ENCODE peak calls at places on chromosomes 6 and 20, in six cellular contexts. C, K, Y, U, I and G are unnamed samples.

GRCh38 chr20:14580426-14581074 is 243.1 kb upstream of the FLRT3 start:
- DNase-seq in K (no peak), Y (no peak), U (no peak), C (no peak), I (no peak), G (no peak)

GRCh38 chr6:27836080-27836782 is 76.0 kb downstream of the OR2B2 start:
- DNase-seq in Y (no peak), K (no peak), U (no peak), I (no peak), C (no peak), G (no peak)

GRCh38 chr6:147204060-147204785 is at the start of gene STXBP5:
- DNase-seq in Y (peak; percentile 47), U (peak; percentile 65), K (peak; percentile 62), I (peak; percentile 77), C (peak; percentile 50), G (peak; percentile 44)

GRCh38 chr6:120764312-120764711 is 570.0 kb downstream of the TBC1D32 start:
- DNase-seq in Y (no peak), C (no peak), U (no peak), K (no peak), I (no peak), G (no peak)

GRCh38 chr6:142907544-142907943 is 37.4 kb downstream of the HIVEP2 start:
- DNase-seq in K (no peak), I (no peak), Y (no peak), U (no peak), C (no peak), G (no peak)

GRCh38 chr6:56708810-56709597 is 66.3 kb upstream of the DST start:
- DNase-seq in Y (no peak), I (no peak), C (no peak), U (no peak), K (peak; percentile 77), G (peak; percentile 61)

GRCh38 chr6:161273356-161273751 is 507 bp downstream of the AGPAT4 start:
- DNase-seq in I (no peak), K (peak; percentile 65), C (peak; percentile 30), Y (no peak), U (no peak), G (no peak)

GRCh38 chr20:44730441-44730840 is 15.2 kb upstream of the KCNK15 start:
- DNase-seq in Y (no peak), I (no peak), C (no peak), K (peak; percentile 85), U (no peak), G (no peak)

GRCh38 chr20:59137532-59137931 is 26.1 kb upstream of the ZNF831 start:
- DNase-seq in K (no peak), I (peak; percentile 86), U (no peak), Y (no peak), C (no peak), G (no peak)

GRCh38 chr6:31055401-31055800 is 45.1 kb downstream of the MUC22 start:
- DNase-seq in K (no peak), I (no peak), U (no peak), Y (no peak), C (no peak), G (no peak)

GRCh38 chr6:34493344-34493743 is 27.5 kb downstream of the PACSIN1 start:
- DNase-seq in K (no peak), I (no peak), U (no peak), C (no peak), Y (no peak), G (no peak)

GRCh38 chr20:20375862-20376261 is 8.0 kb downstream of the INSM1 start:
- DNase-seq in C (no peak), Y (no peak), I (no peak), U (no peak), K (no peak), G (peak; percentile 42)

GRCh38 chr20:44302026-44302669 is 8.9 kb downstream of the FITM2 start:
- DNase-seq in C (no peak), K (no peak), U (no peak), I (no peak), Y (no peak), G (no peak)

GRCh38 chr6:166106076-166106686 is 61.5 kb downstream of the TBXT start:
- DNase-seq in Y (peak; percentile 74), I (peak; percentile 62), K (peak; percentile 78), U (peak; percentile 43), C (peak; percentile 68), G (peak; percentile 54)

GRCh38 chr6:23659125-23659524 is 466.9 kb upstream of the NRSN1 start:
- DNase-seq in Y (no peak), U (no peak), K (peak; percentile 29), C (no peak), I (no peak), G (no peak)
- TF ChIP-seq CTCF in Y (peak; percentile 6), U (peak; percentile 46), K (peak; percentile 44), C (peak; percentile 22), I (peak; percentile 52), G (no peak)

GRCh38 chr20:10505320-10506226 is 70.5 kb downstream of the SLX4IP start:
- DNase-seq in K (peak; percentile 63), U (no peak), Y (peak; percentile 64), C (peak; percentile 35), I (no peak), G (peak; percentile 89)

GRCh38 chr20:10502098-10502526 is 67.0 kb downstream of the SLX4IP start:
- DNase-seq in C (no peak), Y (no peak), K (no peak), I (no peak), U (no peak), G (no peak)

GRCh38 chr20:10508060-10508459 is 73.0 kb downstream of the SLX4IP start:
- DNase-seq in C (no peak), U (peak; percentile 33), K (peak; percentile 44), I (no peak), Y (peak; percentile 39), G (no peak)

GRCh38 chr20:10507052-10507451 is 71.9 kb downstream of the SLX4IP start:
- DNase-seq in Y (no peak), I (no peak), C (no peak), K (no peak), U (no peak), G (peak; percentile 43)

DNA sequence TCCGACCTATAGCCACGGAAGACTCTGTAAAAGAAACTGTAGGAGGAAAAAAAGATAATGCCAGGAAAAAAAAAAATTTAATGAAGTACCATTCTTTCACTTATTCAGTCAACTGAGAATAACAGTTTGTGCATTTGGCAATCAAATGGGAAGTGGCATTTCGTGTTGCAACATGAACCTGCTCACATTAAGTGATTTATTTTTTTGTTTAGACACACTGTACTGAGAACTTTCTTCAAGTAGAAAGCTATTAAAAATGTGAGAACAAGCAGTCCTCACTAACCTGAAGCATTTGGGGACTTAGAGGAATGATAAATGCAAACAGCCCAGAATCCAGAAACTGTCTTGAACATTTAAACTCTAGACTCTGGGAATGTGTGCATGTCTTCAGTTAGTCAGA is 69.8 kb downstream of the SLX4IP start:
- DNase-seq in C (no peak), U (no peak), K (peak; percentile 57), I (no peak), Y (peak; percentile 27), G (peak; percentile 80)
- H3K27ac ChIP-seq in C (peak overlapping the region; percentile 34), U (peak overlapping the region; percentile 61), K (no peak overlapping the region), I (peak overlapping the region; percentile 48), Y (peak overlapping the region; percentile 89), G (peak overlapping the region; percentile 91)

GRCh38 chr6:45930419-45931059 is 85.1 kb downstream of the CLIC5 start:
- DNase-seq in K (peak; percentile 81), I (peak; percentile 73), U (peak; percentile 58), C (peak; percentile 58), Y (peak; percentile 59), G (peak; percentile 42)
- TF ChIP-seq CTCF in K (peak; percentile 97), I (peak; percentile 92), U (peak; percentile 98), C (peak; percentile 98), Y (peak; percentile 84), G (peak; percentile 98)

GRCh38 chr6:129248976-129249375 is 366.0 kb downstream of the LAMA2 start:
- DNase-seq in I (no peak), K (no peak), Y (no peak), U (no peak), C (no peak), G (no peak)

GRCh38 chr6:129253731-129254130 is 370.8 kb downstream of the LAMA2 start:
- DNase-seq in U (no peak), K (no peak), Y (no peak), I (no peak), C (no peak), G (no peak)

GRCh38 chr6:129251669-129252376 is 368.9 kb downstream of the LAMA2 start:
- DNase-seq in Y (no peak), K (peak; percentile 85), I (no peak), U (no peak), C (no peak), G (peak; percentile 41)

GRCh38 chr6:129252377-129253071 is 369.6 kb downstream of the LAMA2 start:
- DNase-seq in C (no peak), I (no peak), Y (no peak), U (no peak), K (no peak), G (no peak)
- H3K27ac ChIP-seq in C (no peak overlapping the region), I (no peak overlapping the region), Y (no peak overlapping the region), U (no peak overlapping the region), K (no peak overlapping the region), G (no peak overlapping the region)

DNA sequence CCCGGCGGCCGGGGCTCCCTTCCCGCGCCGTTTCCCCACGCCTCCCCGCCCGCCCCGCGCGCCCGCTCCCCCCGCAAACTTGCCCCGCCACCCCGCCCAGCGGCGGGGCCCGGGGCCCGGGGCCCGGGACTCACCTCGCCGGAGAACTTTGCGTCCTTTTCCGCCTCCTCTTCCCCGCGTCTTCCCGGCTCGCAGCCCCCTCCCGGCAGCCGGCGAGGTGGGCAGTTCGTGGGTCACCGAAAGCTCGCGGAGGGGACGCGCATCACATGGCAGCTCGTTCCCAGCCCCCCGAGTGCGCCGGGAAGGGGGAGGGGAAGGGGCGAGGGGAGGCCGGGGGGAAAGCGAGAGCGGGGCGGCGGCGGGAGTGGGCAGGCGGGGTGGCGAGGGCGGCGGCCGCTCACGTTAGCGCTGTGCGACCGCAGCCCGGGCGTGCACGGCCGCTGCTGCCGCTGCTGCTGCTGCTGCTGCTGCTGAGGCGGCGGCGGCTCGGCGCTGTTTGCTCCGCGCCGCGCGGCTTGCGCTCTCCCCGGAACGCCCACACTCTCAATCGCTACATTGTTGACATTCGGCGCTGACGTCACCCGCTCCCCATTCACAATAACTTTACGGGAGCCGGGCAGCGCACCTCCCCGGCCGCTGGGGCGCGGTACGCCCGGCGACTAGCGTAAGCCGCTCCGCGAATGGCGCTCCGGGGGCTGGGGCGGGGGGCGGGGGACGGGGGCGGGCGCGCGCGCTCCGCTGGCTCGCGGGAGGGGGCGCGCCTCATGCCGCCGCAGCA is at the start of gene BACH2:
- DNase-seq in U (peak; percentile 93), K (peak; percentile 89), Y (peak; percentile 88), I (peak; percentile 85), C (peak; percentile 90), G (no peak)
- TF ChIP-seq CTCF in U (no peak), K (no peak), Y (peak; percentile 13), I (peak; percentile 19), C (peak; percentile 9), G (no peak)